ENCODE peak calls at places on chromosome 18, in four cellular contexts. L is stimulated activated naive B cell treated with anti-CD40 and anti-IgM and Interleukin-4, amounts not matched to agents 10 μg/mL and 1 μg/mL and 100 μg/mL, for 72 hours; V is fibroblast of pulmonary artery; F is fibroblast of villous mesenchyme. M is an unnamed sample.

GRCh38 chr18:60975419-60975818 is 357.8 kb upstream of the CDH20 start:
- DNase-seq in F (no peak), V (no peak), L (no peak), M (no peak)

GRCh38 chr18:11767935-11768334 is 78.9 kb downstream of the GNAL start:
- DNase-seq in L (no peak), V (peak; percentile 18), F (peak; percentile 28), M (peak; percentile 8)

GRCh38 chr18:12308386-12309100 is 502 bp downstream of the TUBB6 start:
- DNase-seq in F (peak; percentile 93), L (peak; percentile 64), V (peak; percentile 92), M (peak; percentile 94)

GRCh38 chr18:31204169-31204568 is 41.5 kb upstream of the DSC1 start:
- DNase-seq in L (no peak), V (no peak), F (no peak), M (no peak)

GRCh38 chr18:48230459-48231113 is 178.6 kb downstream of the ZBTB7C start:
- DNase-seq in L (no peak), F (peak; percentile 65), V (peak; percentile 53), M (peak; percentile 34)

GRCh38 chr18:27136208-27136535 is 48.9 kb downstream of the CHST9 start:
- DNase-seq in F (no peak), V (peak; percentile 1), L (no peak), M (no peak)

GRCh38 chr18:63331105-63331504 is 11.5 kb upstream of the BCL2 start:
- DNase-seq in F (no peak), V (no peak), L (no peak), M (no peak)

GRCh38 chr18:50559750-50560680 is at the start of gene MAPK4:
- DNase-seq in V (peak; percentile 20), L (peak; percentile 3), F (peak; percentile 11), M (peak; percentile 30)

GRCh38 chr18:63111549-63112402 is 207.8 kb downstream of the BCL2 start:
- DNase-seq in V (peak; percentile 20), F (no peak), L (no peak), M (no peak)

GRCh38 chr18:49591775-49592174 is 29.9 kb downstream of the LIPG start:
- DNase-seq in V (no peak), L (no peak), F (no peak), M (no peak)

GRCh38 chr18:7980136-7980535 is 413.0 kb downstream of the PTPRM start:
- DNase-seq in L (no peak), F (no peak), V (no peak), M (no peak)

GRCh38 chr18:45066210-45066609 is 385.5 kb downstream of the SETBP1 start:
- DNase-seq in F (no peak), V (no peak), L (no peak), M (no peak)

GRCh38 chr18:70279470-70279869 is 9.4 kb upstream of the SOCS6 start:
- DNase-seq in F (no peak), L (no peak), V (no peak), M (no peak)